ENCODE peak calls at places on chromosomes 3 and 15, in six cellular contexts. M, X, B, G, E and Y are unnamed samples.
A peak's percentile ranks its signal among the peaks of the same experiment; 100 is the strongest.

GRCh38 chr3:44128057-44128775 is 113.5 kb upstream of the TOPAZ1 start:
- DNase-seq in M (no peak), X (no peak), B (no peak), G (no peak), E (no peak), Y (no peak)

GRCh38 chr3:99878005-99878404 is 60.3 kb downstream of the CMSS1 start:
- DNase-seq in M (no peak), X (no peak), B (no peak), G (no peak), E (no peak), Y (peak; percentile 31)

GRCh38 chr3:68121291-68121690 is 466.9 kb upstream of the SUCLG2 start:
- DNase-seq in M (no peak), X (no peak), B (no peak), G (no peak), E (no peak), Y (no peak)

GRCh38 chr15:83276661-83277060 is 7.8 kb downstream of the BNC1 start:
- DNase-seq in M (no peak), X (no peak), B (no peak), G (no peak), E (no peak), Y (no peak)

GRCh38 chr3:9870978-9871377 is 9.1 kb downstream of the CIDEC start:
- DNase-seq in M (no peak), X (no peak), B (no peak), G (no peak), E (no peak), Y (no peak)

GRCh38 chr3:114974387-114974786 is 172.7 kb downstream of the ZBTB20 start:
- DNase-seq in M (no peak), X (no peak), B (no peak), G (no peak), E (no peak), Y (no peak)

GRCh38 chr3:28286595-28286994 is 45.2 kb downstream of the CMC1 start:
- DNase-seq in M (peak; percentile 61), X (no peak), B (no peak), G (no peak), E (no peak), Y (no peak)

GRCh38 chr3:194237110-194237509 is 101.2 kb downstream of the HES1 start:
- DNase-seq in M (no peak), X (no peak), B (no peak), G (no peak), E (no peak), Y (no peak)

GRCh38 chr3:50192124-50192523 is 714 bp downstream of the GNAT1 start:
- DNase-seq in M (no peak), X (no peak), B (no peak), G (no peak), E (no peak), Y (no peak)

GRCh38 chr3:49616491-49616941 is 57.6 kb upstream of the APEH start:
- DNase-seq in M (no peak), X (peak; percentile 34), B (no peak), G (no peak), E (no peak), Y (no peak)

GRCh38 chr3:10557783-10558373 is 52.5 kb upstream of the ATP2B2 start:
- DNase-seq in M (no peak), X (no peak), B (no peak), G (no peak), E (no peak), Y (no peak)

GRCh38 chr15:69456208-69457166 is 3.9 kb downstream of the RPLP1 start:
- DNase-seq in M (no peak), X (no peak), B (no peak), G (no peak), E (no peak), Y (no peak)

GRCh38 chr3:78632925-78633324 is 1134.9 kb downstream of the ROBO1 start:
- DNase-seq in M (no peak), X (no peak), B (no peak), G (no peak), E (no peak), Y (no peak)

GRCh38 chr3:160784853-160785252 is 28.8 kb downstream of the PPM1L start:
- DNase-seq in M (no peak), X (no peak), B (no peak), G (no peak), E (no peak), Y (peak; percentile 77)

GRCh38 chr3:49689046-49689886 is at the start of the genes MST1 and RNF123:
- DNase-seq in M (peak; percentile 80), X (peak; percentile 97), B (peak; percentile 93), G (peak; percentile 93), E (peak; percentile 96), Y (peak; percentile 92)

GRCh38 chr15:49238342-49238741 is 68.3 kb downstream of the GALK2 start:
- DNase-seq in M (no peak), X (no peak), B (no peak), G (no peak), E (no peak), Y (no peak)

GRCh38 chr3:54954019-54954418 is 26.2 kb upstream of the LRTM1 start:
- DNase-seq in M (no peak), X (no peak), B (no peak), G (no peak), E (no peak), Y (no peak)

GRCh38 chr15:89015412-89016097 is 72.7 kb upstream of the ABHD2 start:
- DNase-seq in M (no peak), X (no peak), B (no peak), G (no peak), E (no peak), Y (no peak)

GRCh38 chr3:169299129-169299528 is 364.4 kb downstream of the MECOM start:
- DNase-seq in M (no peak), X (no peak), B (no peak), G (no peak), E (no peak), Y (no peak)

GRCh38 chr15:60408438-60409105 is 10.8 kb upstream of the ANXA2 start:
- DNase-seq in M (peak; percentile 28), X (no peak), B (no peak), G (no peak), E (no peak), Y (no peak)

GRCh38 chr3:98567646-98568280 is 25.6 kb downstream of the CPOX start:
- DNase-seq in M (no peak), X (peak; percentile 67), B (no peak), G (no peak), E (no peak), Y (no peak)

GRCh38 chr3:41075958-41076357 is 123.3 kb upstream of the CTNNB1 start:
- DNase-seq in M (no peak), X (no peak), B (no peak), G (no peak), E (no peak), Y (no peak)

GRCh38 chr3:49856181-49857005 is at the start of gene TRAIP:
- DNase-seq in M (peak; percentile 92), X (peak; percentile 97), B (peak; percentile 92), G (peak; percentile 93), E (peak; percentile 96), Y (peak; percentile 93)

GRCh38 chr3:127104586-127104985 is 88.3 kb upstream of the PRR23E start:
- DNase-seq in M (no peak), X (no peak), B (no peak), G (no peak), E (no peak), Y (no peak)

GRCh38 chr3:141960731-141961130 is 84.3 kb downstream of the ATP1B3 start:
- DNase-seq in M (no peak), X (no peak), B (no peak), G (no peak), E (no peak), Y (no peak)

GRCh38 chr3:69012836-69013255 is 638 bp downstream of the EOGT start:
- DNase-seq in M (no peak), X (no peak), B (no peak), G (no peak), E (peak; percentile 40), Y (peak; percentile 51)

GRCh38 chr3:111895079-111895478 is 36.0 kb downstream of the PHLDB2 start:
- DNase-seq in M (peak; percentile 47), X (no peak), B (no peak), G (no peak), E (no peak), Y (peak; percentile 12)

GRCh38 chr15:38226867-38227266 is 25.8 kb upstream of the SPRED1 start:
- DNase-seq in M (no peak), X (no peak), B (no peak), G (no peak), E (no peak), Y (peak; percentile 65)

GRCh38 chr3:40313975-40314860 is 4.7 kb downstream of the EIF1B start:
- DNase-seq in M (peak; percentile 11), X (no peak), B (no peak), G (no peak), E (no peak), Y (no peak)

GRCh38 chr3:33388374-33389100 is 51.7 kb downstream of the UBP1 start:
- DNase-seq in M (no peak), X (no peak), B (no peak), G (no peak), E (no peak), Y (no peak)

GRCh38 chr15:101652783-101653430 is 726 bp upstream of the TM2D3 start:
- DNase-seq in M (no peak), X (no peak), B (peak; percentile 63), G (no peak), E (no peak), Y (no peak)

GRCh38 chr3:176514297-176514696 is 683.0 kb downstream of the TBL1XR1 start:
- DNase-seq in M (peak; percentile 70), X (no peak), B (no peak), G (no peak), E (peak; percentile 15), Y (peak; percentile 37)

GRCh38 chr3:16994842-16995535 is 110.2 kb downstream of the PLCL2 start:
- DNase-seq in M (no peak), X (no peak), B (no peak), G (no peak), E (no peak), Y (no peak)

GRCh38 chr3:85004147-85004546 is 45.4 kb downstream of the CADM2 start:
- DNase-seq in M (no peak), X (no peak), B (no peak), G (no peak), E (no peak), Y (no peak)